ENCODE peak calls at places on chromosomes 6 and 20, in four cellular contexts. One of them, this sample, is unnamed.
A peak's percentile ranks its signal among the peaks of the same experiment; 100 is the strongest.

GRCh38 chr6:168499045-168499650 is 58.2 kb downstream of the SMOC2 start:
- DNase-seq in SK-N-SH: no peak
- DNase-seq in HepG2: peak; percentile 16
- DNase-seq in GM12878: no peak
- DNase-seq in this sample: no peak

GRCh38 chr6:160293844-160294243 is 35.2 kb upstream of the SLC22A2 start:
- DNase-seq in SK-N-SH: no peak
- DNase-seq in HepG2: no peak
- DNase-seq in GM12878: no peak
- DNase-seq in this sample: no peak

GRCh38 chr6:129749749-129750120 is 39.8 kb upstream of the ARHGAP18 start:
- DNase-seq in SK-N-SH: no peak
- DNase-seq in HepG2: no peak
- DNase-seq in GM12878: peak; percentile 61
- DNase-seq in this sample: no peak

GRCh38 chr6:147205690-147206600 is 1.7 kb downstream of the STXBP5 start:
- DNase-seq in SK-N-SH: peak; percentile 41
- DNase-seq in HepG2: peak; percentile 32
- DNase-seq in GM12878: no peak
- DNase-seq in this sample: peak; percentile 64

GRCh38 chr6:158502593-158502950 is 57.3 kb upstream of the TMEM181 start:
- DNase-seq in SK-N-SH: no peak
- DNase-seq in HepG2: no peak
- DNase-seq in GM12878: no peak
- DNase-seq in this sample: no peak

GRCh38 chr6:146594495-146594894 is 4.3 kb upstream of the ADGB start:
- DNase-seq in SK-N-SH: no peak
- DNase-seq in HepG2: no peak
- DNase-seq in GM12878: no peak
- DNase-seq in this sample: no peak

GRCh38 chr6:169663468-169663867 is 38.4 kb downstream of the WDR27 start:
- DNase-seq in SK-N-SH: no peak
- DNase-seq in HepG2: no peak
- DNase-seq in GM12878: no peak
- DNase-seq in this sample: no peak

GRCh38 chr20:63574829-63575720 is 1.0 kb upstream of the HELZ2 start:
- DNase-seq in SK-N-SH: no peak
- DNase-seq in HepG2: no peak
- DNase-seq in GM12878: no peak
- DNase-seq in this sample: no peak

GRCh38 chr6:152748843-152749242 is 1.8 kb upstream of the VIP start:
- DNase-seq in SK-N-SH: no peak
- DNase-seq in HepG2: no peak
- DNase-seq in GM12878: no peak
- DNase-seq in this sample: no peak

GRCh38 chr20:40970218-40970617 is 58.4 kb upstream of the TOP1 start:
- DNase-seq in SK-N-SH: no peak
- DNase-seq in HepG2: no peak
- DNase-seq in GM12878: no peak
- DNase-seq in this sample: no peak

GRCh38 chr6:37170273-37171140 is 555 bp downstream of the PIM1 start:
- DNase-seq in SK-N-SH: peak; percentile 81
- DNase-seq in HepG2: no peak
- DNase-seq in GM12878: no peak
- DNase-seq in this sample: peak; percentile 55

GRCh38 chr6:81838031-81838430 is 85.5 kb upstream of the TENT5A start:
- DNase-seq in SK-N-SH: peak; percentile 31
- DNase-seq in HepG2: peak; percentile 67
- DNase-seq in GM12878: no peak
- DNase-seq in this sample: no peak

GRCh38 chr6:165652766-165653165 is 10.3 kb downstream of the PDE10A start:
- DNase-seq in SK-N-SH: no peak
- DNase-seq in HepG2: no peak
- DNase-seq in GM12878: no peak
- DNase-seq in this sample: no peak

GRCh38 chr6:165653607-165654006 is 9.4 kb downstream of the PDE10A start:
- DNase-seq in SK-N-SH: no peak
- DNase-seq in HepG2: no peak
- DNase-seq in GM12878: no peak
- DNase-seq in this sample: no peak

GRCh38 chr6:165653196-165653595 is 9.8 kb downstream of the PDE10A start:
- DNase-seq in SK-N-SH: no peak
- DNase-seq in HepG2: no peak
- DNase-seq in GM12878: no peak
- DNase-seq in this sample: no peak

GRCh38 chr6:165655191-165655590 is 7.8 kb downstream of the PDE10A start:
- DNase-seq in SK-N-SH: no peak
- DNase-seq in HepG2: no peak
- DNase-seq in GM12878: no peak
- DNase-seq in this sample: no peak

DNA sequence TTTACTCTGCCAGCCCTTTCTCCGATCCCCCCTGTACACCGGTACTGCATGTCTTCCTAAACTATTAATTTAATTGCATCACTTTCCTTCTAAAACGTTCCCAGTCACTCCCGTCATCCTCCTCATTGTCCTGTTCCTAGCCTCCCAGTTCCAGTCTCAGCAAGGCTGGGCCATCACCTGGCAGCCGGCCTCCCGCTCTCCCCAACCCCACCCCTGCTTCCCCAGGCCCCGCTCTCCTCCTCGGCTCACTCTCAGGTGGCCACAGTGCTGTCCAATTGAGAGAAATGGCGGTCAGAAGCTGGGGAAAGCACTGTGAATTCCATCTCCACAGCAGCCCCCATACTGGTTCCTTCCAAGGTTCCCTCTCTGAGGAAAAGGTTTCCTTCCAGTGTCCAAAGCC is 8.9 kb downstream of the PDE10A start:
- DNase-seq in SK-N-SH: no peak
- DNase-seq in HepG2: no peak
- DNase-seq in GM12878: no peak
- DNase-seq in this sample: no peak
- TF ChIP-seq NFIC in SK-N-SH: no peak
- TF ChIP-seq NFIC in HepG2: no peak
- TF ChIP-seq NFIC in GM12878: no peak
- TF ChIP-seq NFIC in this sample: no peak

DNA sequence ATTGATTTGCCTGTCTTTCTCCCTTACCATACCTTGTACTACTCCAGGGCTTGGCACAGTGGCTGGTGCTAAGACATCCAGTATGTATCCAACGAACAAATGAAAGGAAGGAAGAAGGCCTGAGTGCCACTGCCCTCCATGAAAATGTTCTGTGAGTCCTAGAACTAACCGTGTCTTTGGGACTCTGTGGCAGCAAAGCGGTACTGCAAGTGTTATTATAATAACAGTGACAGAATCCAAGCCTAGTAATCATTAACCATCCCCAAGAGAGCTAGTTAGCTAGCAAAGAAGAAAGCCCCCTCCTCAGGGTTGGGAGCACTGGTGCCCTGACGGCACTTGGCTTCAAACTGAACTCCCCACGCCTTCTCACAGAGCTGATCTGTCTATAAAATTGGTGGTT is 239.8 kb downstream of the PTPRT start:
- DNase-seq in SK-N-SH: no peak
- DNase-seq in HepG2: no peak
- DNase-seq in GM12878: no peak
- DNase-seq in this sample: no peak
- TF ChIP-seq EP300 in SK-N-SH: no peak
- TF ChIP-seq EP300 in HepG2: no peak
- TF ChIP-seq EP300 in GM12878: no peak
- TF ChIP-seq EP300 in this sample: no peak

DNA sequence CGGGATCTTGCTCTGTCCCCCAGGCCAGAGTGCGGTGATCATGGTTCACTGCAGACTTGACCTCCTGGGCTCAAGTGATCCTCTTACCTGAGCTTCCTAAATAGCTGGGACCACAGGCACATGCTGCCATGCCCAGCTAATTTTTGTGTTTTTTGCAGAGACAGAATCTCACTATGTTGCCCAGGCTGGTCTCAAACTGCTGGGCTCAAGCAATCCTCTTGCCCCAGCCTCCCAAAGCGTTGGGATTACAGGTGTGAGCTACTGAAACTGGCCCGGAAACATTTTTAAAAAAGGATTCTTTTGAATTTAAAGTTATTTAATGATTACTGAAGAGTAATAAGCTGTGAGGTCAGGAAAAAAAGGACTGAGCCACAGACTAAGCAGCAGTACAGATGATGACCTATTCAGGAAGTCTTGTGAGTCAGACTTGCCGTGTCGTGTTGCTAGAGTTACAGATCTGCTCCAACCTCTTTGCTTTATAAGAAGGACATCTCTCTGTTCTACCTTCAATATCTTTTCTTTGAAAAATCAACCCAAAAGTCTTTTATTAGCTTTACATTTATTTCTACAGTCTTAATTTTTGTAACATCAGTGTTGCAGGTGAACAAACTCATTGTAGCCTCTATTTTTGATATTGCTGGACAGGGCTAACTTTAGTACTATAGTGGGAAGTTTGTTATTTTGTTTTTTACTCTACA is 108.7 kb downstream of the NCOA3 start:
- DNase-seq in SK-N-SH: no peak
- DNase-seq in HepG2: no peak
- DNase-seq in GM12878: peak; percentile 33
- DNase-seq in this sample: no peak
- TF ChIP-seq NFIC in SK-N-SH: no peak
- TF ChIP-seq NFIC in HepG2: no peak
- TF ChIP-seq NFIC in GM12878: no peak
- TF ChIP-seq NFIC in this sample: no peak

GRCh38 chr6:73579851-73580246 is 59.0 kb upstream of the EEF1A1 start:
- DNase-seq in SK-N-SH: no peak
- DNase-seq in HepG2: peak; percentile 81
- DNase-seq in GM12878: peak; percentile 15
- DNase-seq in this sample: peak; percentile 42

GRCh38 chr6:73581293-73581692 is 60.5 kb upstream of the EEF1A1 start:
- DNase-seq in SK-N-SH: no peak
- DNase-seq in HepG2: no peak
- DNase-seq in GM12878: no peak
- DNase-seq in this sample: no peak

GRCh38 chr6:73577605-73578160 is 56.9 kb upstream of the EEF1A1 start:
- DNase-seq in SK-N-SH: no peak
- DNase-seq in HepG2: no peak
- DNase-seq in GM12878: no peak
- DNase-seq in this sample: no peak

GRCh38 chr6:73580247-73581149 is 59.7 kb upstream of the EEF1A1 start:
- DNase-seq in SK-N-SH: peak; percentile 36
- DNase-seq in HepG2: peak; percentile 93
- DNase-seq in GM12878: peak; percentile 61
- DNase-seq in this sample: peak; percentile 93

GRCh38 chr6:73579389-73579788 is 58.6 kb upstream of the EEF1A1 start:
- DNase-seq in SK-N-SH: no peak
- DNase-seq in HepG2: no peak
- DNase-seq in GM12878: no peak
- DNase-seq in this sample: no peak
- TF ChIP-seq EP300 in SK-N-SH: no peak
- TF ChIP-seq EP300 in HepG2: no peak
- TF ChIP-seq EP300 in GM12878: no peak
- TF ChIP-seq EP300 in this sample: no peak

GRCh38 chr20:19308151-19308550 is 95.7 kb downstream of the SLC24A3 start:
- DNase-seq in SK-N-SH: no peak
- DNase-seq in HepG2: no peak
- DNase-seq in GM12878: no peak
- DNase-seq in this sample: no peak
- TF ChIP-seq NFIC in SK-N-SH: no peak
- TF ChIP-seq NFIC in HepG2: no peak
- TF ChIP-seq NFIC in GM12878: no peak
- TF ChIP-seq NFIC in this sample: no peak

DNA sequence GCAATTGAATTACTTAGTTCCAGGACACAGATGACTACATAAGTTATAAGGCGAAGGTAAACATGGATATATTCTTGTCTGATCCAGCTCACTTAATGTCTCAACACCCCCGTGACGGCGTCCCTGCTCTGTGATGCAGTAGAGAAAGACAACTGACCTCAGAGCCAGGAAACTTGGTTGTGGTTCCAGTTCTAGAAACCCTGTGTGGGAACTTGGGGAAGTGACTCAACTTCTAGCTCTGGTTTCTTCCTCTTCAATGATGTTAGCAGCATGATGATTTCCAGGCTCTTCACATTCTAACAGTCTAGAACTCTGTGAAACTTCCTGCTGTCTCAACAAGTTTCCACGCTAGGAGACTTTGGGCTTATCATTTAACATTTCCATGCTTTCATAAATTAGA is 18.4 kb downstream of the LAMA4 start:
- DNase-seq in SK-N-SH: no peak
- DNase-seq in HepG2: no peak
- DNase-seq in GM12878: no peak
- DNase-seq in this sample: no peak
- TF ChIP-seq EP300 in SK-N-SH: no peak
- TF ChIP-seq EP300 in HepG2: no peak
- TF ChIP-seq EP300 in GM12878: no peak
- TF ChIP-seq EP300 in this sample: no peak

GRCh38 chr6:149897015-149897697 is 757 bp downstream of the RAET1E start:
- DNase-seq in SK-N-SH: no peak
- DNase-seq in HepG2: no peak
- DNase-seq in GM12878: no peak
- DNase-seq in this sample: no peak
- TF ChIP-seq NFIC in SK-N-SH: peak; percentile 77
- TF ChIP-seq NFIC in HepG2: no peak
- TF ChIP-seq NFIC in GM12878: no peak
- TF ChIP-seq NFIC in this sample: no peak

This sample was measured in K562.